ENCODE peak calls at places on chromosome 17, in ten cellular contexts. U is HFF-Myc, Q is tibial nerve, J is breast epithelium, C is right lobe of liver, V is RWPE1, A is mammary epithelial cell, S is fibroblast of mammary gland, I is AG09319, H is HL-60. W is an unnamed sample.

GRCh38 chr17:69407759-69408158 is 6.7 kb upstream of the MAP2K6 start:
- DNase-seq in U (no peak), Q (no peak), J (no peak), C (no peak), V (no peak), A (no peak), S (no peak), I (no peak), H (no peak), W (no peak)

GRCh38 chr17:76002100-76002499 is 1.4 kb downstream of the CDK3 start:
- DNase-seq in U (no peak), Q (no peak), J (no peak), C (peak; percentile 15), V (no peak), A (no peak), S (no peak), I (no peak), H (no peak), W (no peak)

GRCh38 chr17:68593331-68593710 is 7.8 kb downstream of the FAM20A start:
- DNase-seq in U (no peak), Q (no peak), J (no peak), C (no peak), V (no peak), A (no peak), S (peak; percentile 58), I (peak; percentile 25), H (no peak), W (no peak)

GRCh38 chr17:74296548-74296936 is 22.5 kb downstream of the DNAI2 start:
- DNase-seq in U (no peak), Q (peak; percentile 78), J (no peak), C (peak; percentile 49), V (no peak), A (peak; percentile 29), S (peak; percentile 53), I (peak; percentile 8), H (peak; percentile 60), W (no peak)

GRCh38 chr17:76384222-76384986 is at the start of gene SPHK1:
- DNase-seq in U (no peak), Q (peak; percentile 26), J (no peak), C (peak; percentile 84), V (peak; percentile 88), A (peak; percentile 88), S (peak; percentile 81), I (no peak), H (peak; percentile 60), W (no peak)

GRCh38 chr17:75411328-75412067 is 6.0 kb upstream of the GRB2 start:
- DNase-seq in U (no peak), Q (no peak), J (no peak), C (no peak), V (no peak), A (no peak), S (no peak), I (no peak), H (peak; percentile 62), W (no peak)

GRCh38 chr17:759964-760363 is 7.9 kb upstream of the GEMIN4 start:
- DNase-seq in U (no peak), Q (no peak), J (no peak), C (no peak), V (no peak), A (no peak), S (no peak), I (no peak), H (no peak), W (no peak)

GRCh38 chr17:20010099-20010863 is 1.1 kb downstream of the SPECC1 start:
- DNase-seq in U (no peak), Q (peak; percentile 43), J (no peak), C (peak; percentile 31), V (peak; percentile 32), A (peak; percentile 42), S (peak; percentile 61), I (peak; percentile 19), H (peak; percentile 30), W (no peak)

GRCh38 chr17:48545022-48545376 is at the start of gene HOXB2:
- DNase-seq in U (no peak), Q (no peak), J (no peak), C (no peak), V (no peak), A (peak; percentile 40), S (no peak), I (no peak), H (no peak), W (no peak)

GRCh38 chr17:43360376-43360738 is 38.4 kb upstream of the ARL4D start:
- DNase-seq in U (no peak), Q (peak; percentile 67), J (peak; percentile 66), C (no peak), V (peak; percentile 40), A (no peak), S (peak; percentile 97), I (peak; percentile 57), H (peak; percentile 72), W (no peak)

GRCh38 chr17:72498671-72499210 is 377.9 kb downstream of the SOX9 start:
- DNase-seq in U (no peak), Q (no peak), J (no peak), C (no peak), V (no peak), A (no peak), S (no peak), I (no peak), H (no peak), W (no peak)

GRCh38 chr17:66347661-66348604 is 45.5 kb downstream of the PRKCA start:
- DNase-seq in U (no peak), Q (no peak), J (no peak), C (no peak), V (no peak), A (peak; percentile 36), S (peak; percentile 80), I (no peak), H (no peak), W (no peak)

GRCh38 chr17:81230043-81230820 is 7.5 kb upstream of the CEP131 start:
- DNase-seq in U (no peak), Q (no peak), J (no peak), C (peak; percentile 23), V (no peak), A (no peak), S (no peak), I (no peak), H (no peak), W (no peak)

DNA sequence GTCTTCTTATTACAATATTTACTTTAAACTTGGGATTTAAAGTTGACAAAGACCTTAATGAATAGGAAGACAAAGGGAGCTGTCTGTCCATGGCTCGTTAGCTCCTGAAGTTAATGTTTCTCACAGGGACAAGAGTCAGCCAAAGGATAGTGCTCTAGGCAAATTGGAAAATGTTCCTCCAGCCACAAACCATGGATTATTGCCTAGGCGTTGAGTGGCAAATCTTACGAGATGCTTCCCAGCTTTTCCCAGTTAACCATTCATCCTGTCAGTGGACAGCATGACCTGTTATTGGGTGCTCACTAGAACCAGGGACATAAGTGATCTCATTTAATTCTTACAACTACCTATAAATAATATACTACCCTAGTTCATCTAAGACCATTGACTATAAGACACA is 3.6 kb downstream of the TEX2 start:
- DNase-seq in U (no peak), Q (no peak), J (no peak), C (no peak), V (no peak), A (no peak), S (no peak), I (no peak), H (no peak), W (no peak)
- TF ChIP-seq CTCF in U (no peak), Q (no peak), J (no peak), C (no peak), V (no peak), A (no peak), S (no peak), I (no peak), H (no peak), W (no peak)

GRCh38 chr17:10683853-10684252 is 13.5 kb downstream of the SCO1 start:
- DNase-seq in U (no peak), Q (no peak), J (no peak), C (no peak), V (peak; percentile 6), A (peak; percentile 11), S (peak; percentile 64), I (no peak), H (no peak), W (no peak)
- TF ChIP-seq CTCF in U (peak; percentile 41), Q (no peak), J (no peak), C (peak; percentile 41), V (peak; percentile 12), A (peak; percentile 50), S (peak; percentile 63), I (peak; percentile 36), H (peak; percentile 4), W (peak; percentile 79)

GRCh38 chr17:40561871-40562611 is 3.2 kb downstream of the CCR7 start:
- DNase-seq in U (no peak), Q (no peak), J (no peak), C (no peak), V (no peak), A (no peak), S (no peak), I (no peak), H (no peak), W (no peak)
- TF ChIP-seq CTCF in U (no peak), Q (no peak), J (no peak), C (no peak), V (no peak), A (peak; percentile 8), S (peak; percentile 22), I (no peak), H (no peak), W (peak; percentile 39)

GRCh38 chr17:35152741-35153140 is 5.1 kb downstream of the UNC45B start:
- DNase-seq in U (no peak), Q (no peak), J (no peak), C (no peak), V (no peak), A (no peak), S (no peak), I (no peak), H (no peak), W (no peak)
- TF ChIP-seq CTCF in U (no peak), Q (no peak), J (no peak), C (no peak), V (no peak), A (no peak), S (no peak), I (no peak), H (no peak), W (no peak)

GRCh38 chr17:11909348-11909747 is 87.9 kb downstream of the ZNF18 start:
- DNase-seq in U (no peak), Q (no peak), J (no peak), C (no peak), V (no peak), A (no peak), S (no peak), I (no peak), H (no peak), W (no peak)
- TF ChIP-seq CTCF in U (no peak), Q (no peak), J (no peak), C (no peak), V (no peak), A (peak; percentile 5), S (no peak), I (no peak), H (no peak), W (peak; percentile 26)

W was measured in chondrocyte.